ENCODE peak calls at places on chromosomes 6 and 20, in five cellular contexts. One of them, this sample, is unnamed.

GRCh38 chr6:50543666-50544065 is 169.7 kb upstream of the TFAP2D start:
- DNase-seq in foreskin fibroblast: no peak
- DNase-seq in adrenal gland: no peak
- DNase-seq in BJ: no peak
- DNase-seq in OCI-LY7: no peak
- DNase-seq in this sample: no peak

GRCh38 chr6:48881551-48881950 is 581.5 kb downstream of the MMUT start:
- DNase-seq in foreskin fibroblast: peak
- DNase-seq in adrenal gland: no peak
- DNase-seq in BJ: no peak
- DNase-seq in OCI-LY7: no peak
- DNase-seq in this sample: no peak

GRCh38 chr6:6333498-6333897 is 13.0 kb upstream of the F13A1 start:
- DNase-seq in foreskin fibroblast: no peak
- DNase-seq in adrenal gland: no peak
- DNase-seq in BJ: no peak
- DNase-seq in OCI-LY7: no peak
- DNase-seq in this sample: no peak

GRCh38 chr20:36284751-36285150 is 21.4 kb upstream of the DLGAP4 start:
- DNase-seq in foreskin fibroblast: no peak
- DNase-seq in adrenal gland: no peak
- DNase-seq in BJ: no peak
- DNase-seq in OCI-LY7: no peak
- DNase-seq in this sample: no peak

GRCh38 chr20:61700595-61701140 is 365.0 kb downstream of the TAF4 start:
- DNase-seq in foreskin fibroblast: no peak
- DNase-seq in adrenal gland: no peak
- DNase-seq in BJ: no peak
- DNase-seq in OCI-LY7: no peak
- DNase-seq in this sample: no peak

GRCh38 chr6:53476979-53477378 is 67.9 kb downstream of the GCLC start:
- DNase-seq in foreskin fibroblast: no peak
- DNase-seq in adrenal gland: no peak
- DNase-seq in BJ: peak
- DNase-seq in OCI-LY7: no peak
- DNase-seq in this sample: no peak

GRCh38 chr6:30198166-30199084 is 14.8 kb downstream of the TRIM26 start:
- DNase-seq in foreskin fibroblast: no peak
- DNase-seq in adrenal gland: peak
- DNase-seq in BJ: no peak
- DNase-seq in OCI-LY7: no peak
- DNase-seq in this sample: no peak

GRCh38 chr6:3898270-3898994 is 49.3 kb downstream of the FAM50B start:
- DNase-seq in foreskin fibroblast: no peak
- DNase-seq in adrenal gland: no peak
- DNase-seq in BJ: no peak
- DNase-seq in OCI-LY7: no peak
- DNase-seq in this sample: no peak

GRCh38 chr6:138923561-138923960 is 64.5 kb downstream of the REPS1 start:
- DNase-seq in foreskin fibroblast: no peak
- DNase-seq in adrenal gland: no peak
- DNase-seq in BJ: no peak
- DNase-seq in OCI-LY7: no peak
- DNase-seq in this sample: no peak

GRCh38 chr20:10846831-10847230 is 173.0 kb upstream of the JAG1 start:
- DNase-seq in foreskin fibroblast: no peak
- DNase-seq in adrenal gland: no peak
- DNase-seq in BJ: no peak
- DNase-seq in OCI-LY7: no peak
- DNase-seq in this sample: no peak

GRCh38 chr6:169081264-169081663 is 172.4 kb downstream of the THBS2 start:
- DNase-seq in foreskin fibroblast: no peak
- DNase-seq in adrenal gland: no peak
- DNase-seq in BJ: no peak
- DNase-seq in OCI-LY7: no peak
- DNase-seq in this sample: no peak

GRCh38 chr6:60687085-60687484 is 1598.9 kb downstream of the KHDRBS2 start:
- DNase-seq in foreskin fibroblast: no peak
- DNase-seq in adrenal gland: no peak
- DNase-seq in BJ: no peak
- DNase-seq in OCI-LY7: no peak
- DNase-seq in this sample: no peak

GRCh38 chr20:57991211-57991841 is 237.1 kb downstream of the ANKRD60 start:
- DNase-seq in foreskin fibroblast: peak
- DNase-seq in adrenal gland: no peak
- DNase-seq in BJ: peak
- DNase-seq in OCI-LY7: no peak
- DNase-seq in this sample: no peak

GRCh38 chr6:96345501-96345900 is 176.1 kb upstream of the UFL1 start:
- DNase-seq in foreskin fibroblast: no peak
- DNase-seq in adrenal gland: no peak
- DNase-seq in BJ: no peak
- DNase-seq in OCI-LY7: no peak
- DNase-seq in this sample: no peak

GRCh38 chr6:84332139-84333034 is 104.9 kb upstream of the CEP162 start:
- DNase-seq in foreskin fibroblast: no peak
- DNase-seq in adrenal gland: no peak
- DNase-seq in BJ: no peak
- DNase-seq in OCI-LY7: no peak
- DNase-seq in this sample: no peak

GRCh38 chr6:24313133-24313476 is 44.8 kb downstream of the DCDC2 start:
- DNase-seq in foreskin fibroblast: no peak
- DNase-seq in adrenal gland: no peak
- DNase-seq in BJ: no peak
- DNase-seq in OCI-LY7: no peak
- DNase-seq in this sample: no peak

GRCh38 chr6:139784222-139784769 is 409.8 kb upstream of the CITED2 start:
- DNase-seq in foreskin fibroblast: no peak
- DNase-seq in adrenal gland: no peak
- DNase-seq in BJ: no peak
- DNase-seq in OCI-LY7: no peak
- DNase-seq in this sample: no peak

GRCh38 chr20:63979549-63980316 is at the start of gene SAMD10:
- DNase-seq in foreskin fibroblast: no peak
- DNase-seq in adrenal gland: no peak
- DNase-seq in BJ: no peak
- DNase-seq in OCI-LY7: peak
- DNase-seq in this sample: peak

GRCh38 chr6:113776998-113777397 is 80.1 kb upstream of the MARCKS start:
- DNase-seq in foreskin fibroblast: no peak
- DNase-seq in adrenal gland: no peak
- DNase-seq in BJ: no peak
- DNase-seq in OCI-LY7: no peak
- DNase-seq in this sample: no peak

GRCh38 chr6:9204171-9204570 is 768.8 kb upstream of the SLC35B3 start:
- DNase-seq in foreskin fibroblast: peak
- DNase-seq in adrenal gland: peak
- DNase-seq in BJ: peak
- DNase-seq in OCI-LY7: no peak
- DNase-seq in this sample: no peak

GRCh38 chr6:105573138-105573537 is 170.3 kb upstream of the PREP start:
- DNase-seq in foreskin fibroblast: no peak
- DNase-seq in adrenal gland: no peak
- DNase-seq in BJ: no peak
- DNase-seq in OCI-LY7: no peak
- DNase-seq in this sample: no peak

GRCh38 chr20:18001131-18001921 is 32.5 kb downstream of the MGME1 start:
- DNase-seq in foreskin fibroblast: peak
- DNase-seq in adrenal gland: peak
- DNase-seq in BJ: peak
- DNase-seq in OCI-LY7: no peak
- DNase-seq in this sample: no peak

GRCh38 chr6:138086573-138087196 is 20.5 kb downstream of the PERP start:
- DNase-seq in foreskin fibroblast: no peak
- DNase-seq in adrenal gland: no peak
- DNase-seq in BJ: no peak
- DNase-seq in OCI-LY7: no peak
- DNase-seq in this sample: no peak

GRCh38 chr6:71107935-71108420 is 151.1 kb upstream of the B3GAT2 start:
- DNase-seq in foreskin fibroblast: peak
- DNase-seq in adrenal gland: peak
- DNase-seq in BJ: peak
- DNase-seq in OCI-LY7: no peak
- DNase-seq in this sample: no peak

DNA sequence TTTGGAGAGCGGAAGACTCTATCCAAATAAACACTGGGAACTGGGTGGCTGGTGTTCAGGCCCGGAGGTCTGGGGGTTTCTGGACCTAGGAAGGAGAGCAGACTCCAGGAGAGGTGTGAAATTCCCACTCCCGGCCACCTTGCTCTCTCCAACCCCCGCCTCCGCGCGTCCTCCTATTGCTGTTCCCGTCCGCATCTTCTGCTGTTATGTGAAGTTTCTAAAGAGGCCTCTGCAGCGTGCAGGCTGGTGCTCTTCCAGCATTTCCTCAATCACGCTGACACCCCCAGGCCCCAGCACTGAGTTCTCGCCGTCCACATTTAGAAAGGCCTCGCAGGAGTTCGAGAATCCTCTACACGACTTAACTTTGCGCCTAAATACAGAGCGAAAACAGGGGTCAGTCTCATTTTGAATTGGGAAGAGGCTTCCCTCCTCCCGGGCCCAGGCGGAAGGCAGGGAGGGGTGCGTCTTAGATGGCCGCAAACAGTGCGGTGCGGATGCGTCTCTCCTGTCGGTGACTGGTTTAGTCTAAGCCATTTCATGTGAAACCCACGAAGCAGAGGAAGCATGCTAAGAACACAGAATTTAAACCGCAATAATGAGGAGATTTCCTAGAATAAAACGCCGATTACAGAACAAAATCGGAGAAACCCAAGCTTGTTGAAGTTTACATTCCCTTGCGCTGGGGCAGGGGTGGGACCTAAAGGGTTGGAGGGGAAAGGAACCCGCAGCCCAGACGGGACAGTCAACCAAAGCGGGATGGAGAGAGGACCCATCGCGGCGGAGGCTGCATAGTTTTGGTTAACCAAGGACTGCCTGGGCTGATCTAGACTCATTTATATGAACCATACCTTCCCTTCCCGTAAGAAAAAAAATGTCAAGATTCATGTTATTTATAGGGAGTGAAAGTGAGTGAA is 4.0 kb upstream of the FOXF2 start:
- DNase-seq in foreskin fibroblast: no peak
- DNase-seq in adrenal gland: no peak
- DNase-seq in BJ: no peak
- DNase-seq in OCI-LY7: no peak
- DNase-seq in this sample: no peak
- H3K4me3 ChIP-seq in foreskin fibroblast: peak
- H3K4me3 ChIP-seq in adrenal gland: no peak
- H3K4me3 ChIP-seq in BJ: no peak
- H3K4me3 ChIP-seq in OCI-LY7: no peak
- H3K4me3 ChIP-seq in this sample: no peak

GRCh38 chr6:37648465-37649330 is 49.0 kb downstream of the MDGA1 start:
- DNase-seq in foreskin fibroblast: no peak
- DNase-seq in adrenal gland: no peak
- DNase-seq in BJ: no peak
- DNase-seq in OCI-LY7: no peak
- DNase-seq in this sample: no peak
- H3K4me3 ChIP-seq in foreskin fibroblast: no peak
- H3K4me3 ChIP-seq in adrenal gland: no peak
- H3K4me3 ChIP-seq in BJ: no peak
- H3K4me3 ChIP-seq in OCI-LY7: no peak
- H3K4me3 ChIP-seq in this sample: no peak

GRCh38 chr20:25019381-25020155 is 27.0 kb upstream of the APMAP start:
- DNase-seq in foreskin fibroblast: no peak
- DNase-seq in adrenal gland: no peak
- DNase-seq in BJ: no peak
- DNase-seq in OCI-LY7: no peak
- DNase-seq in this sample: no peak
- H3K4me3 ChIP-seq in foreskin fibroblast: no peak
- H3K4me3 ChIP-seq in adrenal gland: no peak
- H3K4me3 ChIP-seq in BJ: no peak
- H3K4me3 ChIP-seq in OCI-LY7: no peak
- H3K4me3 ChIP-seq in this sample: no peak

DNA sequence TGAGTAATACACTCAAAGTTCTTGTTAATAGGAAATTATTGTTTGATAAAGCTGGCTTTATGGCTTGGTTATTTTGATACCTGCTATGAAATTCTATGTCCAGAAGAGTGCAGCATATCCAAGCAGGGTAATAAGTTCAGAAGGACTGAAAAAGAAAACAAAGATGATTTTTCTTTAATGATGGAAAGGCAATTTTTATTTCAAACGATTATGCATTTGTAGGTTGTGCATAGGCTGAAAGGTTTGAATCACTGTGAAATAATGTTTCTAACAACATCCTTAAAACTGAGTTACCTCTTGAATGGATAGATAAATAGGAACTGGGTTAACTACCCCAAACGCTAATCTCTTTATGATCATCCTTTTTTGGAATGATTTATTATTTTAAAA is 1.4 kb upstream of the MAN1A1 start:
- DNase-seq in foreskin fibroblast: no peak
- DNase-seq in adrenal gland: no peak
- DNase-seq in BJ: no peak
- DNase-seq in OCI-LY7: peak
- DNase-seq in this sample: no peak
- H3K4me3 ChIP-seq in foreskin fibroblast: peak
- H3K4me3 ChIP-seq in adrenal gland: peak
- H3K4me3 ChIP-seq in BJ: no peak
- H3K4me3 ChIP-seq in OCI-LY7: peak
- H3K4me3 ChIP-seq in this sample: no peak

DNA sequence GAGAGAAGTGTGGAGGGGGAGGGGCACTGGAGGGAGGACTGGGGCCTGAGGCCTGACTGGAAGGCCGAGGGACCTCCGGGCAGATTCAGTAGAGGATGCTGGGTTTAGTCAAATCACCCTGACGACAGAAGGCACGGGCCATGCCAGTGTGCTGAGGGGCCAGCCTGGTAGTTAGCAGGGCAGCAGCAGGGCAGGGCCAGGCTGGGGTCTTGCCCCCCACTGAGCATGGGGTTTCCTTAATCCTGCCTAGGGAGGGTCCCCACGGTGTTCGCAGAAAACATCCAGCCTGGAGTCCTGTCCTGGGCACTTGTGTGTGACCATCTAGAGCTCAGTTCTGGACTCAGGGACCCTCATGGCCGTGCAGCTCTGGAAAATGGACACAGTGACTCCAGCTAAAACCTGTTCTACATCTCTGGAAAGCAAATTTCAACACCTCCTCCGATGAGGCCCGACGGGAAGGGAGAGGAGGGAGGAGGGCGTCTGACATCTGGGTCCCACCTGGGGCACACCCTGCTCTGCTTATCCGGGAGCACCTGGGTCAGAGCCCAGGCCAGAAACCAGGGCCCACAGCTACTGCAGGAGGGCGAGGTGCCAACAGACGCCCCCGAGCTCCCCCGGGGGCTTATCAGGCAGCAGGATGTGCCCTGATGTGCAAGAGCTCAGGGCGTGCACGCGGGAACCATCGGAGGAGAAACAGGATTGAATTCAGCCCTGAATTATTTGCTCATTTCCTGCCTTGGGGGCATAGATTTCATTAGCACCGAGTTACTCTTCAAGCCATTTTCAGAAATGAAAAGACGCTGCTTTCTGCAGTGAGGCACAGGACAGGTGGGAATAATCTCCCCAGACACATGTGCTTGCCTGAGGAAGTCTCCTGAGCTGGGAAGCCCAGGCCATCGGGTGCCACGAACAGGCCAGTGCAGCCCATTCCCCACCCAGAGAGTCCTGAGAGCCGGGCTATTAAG is 78.0 kb upstream of the MPC1 start:
- DNase-seq in foreskin fibroblast: no peak
- DNase-seq in adrenal gland: no peak
- DNase-seq in BJ: peak
- DNase-seq in OCI-LY7: peak
- DNase-seq in this sample: no peak
- H3K4me3 ChIP-seq in foreskin fibroblast: no peak
- H3K4me3 ChIP-seq in adrenal gland: no peak
- H3K4me3 ChIP-seq in BJ: no peak
- H3K4me3 ChIP-seq in OCI-LY7: no peak
- H3K4me3 ChIP-seq in this sample: no peak

GRCh38 chr20:32672315-32672981 is 1.3 kb downstream of the C20orf203 start:
- DNase-seq in foreskin fibroblast: no peak
- DNase-seq in adrenal gland: no peak
- DNase-seq in BJ: no peak
- DNase-seq in OCI-LY7: peak
- DNase-seq in this sample: peak
- H3K4me3 ChIP-seq in foreskin fibroblast: no peak
- H3K4me3 ChIP-seq in adrenal gland: no peak
- H3K4me3 ChIP-seq in BJ: no peak
- H3K4me3 ChIP-seq in OCI-LY7: peak
- H3K4me3 ChIP-seq in this sample: peak

This sample was measured in Jurkat, Clone E6-1.